ENCODE peak calls at places on chromosomes 7 and 10, in four cellular contexts. L, Y, T and I are unnamed samples.

GRCh38 chr7:4158406-4158805 is 523.7 kb upstream of the FOXK1 start:
- DNase-seq in T (no peak), Y (no peak), L (no peak), I (no peak)

GRCh38 chr10:373516-374309 is 238.5 kb downstream of the ZMYND11 start:
- DNase-seq in L (peak), T (peak), Y (peak), I (peak)

GRCh38 chr10:50232261-50232639 is 19.1 kb downstream of the ASAH2 start:
- DNase-seq in T (no peak), L (no peak), Y (no peak), I (no peak)

GRCh38 chr7:112790651-112790973 is 419 bp upstream of the TMEM168 start:
- DNase-seq in Y (no peak), L (no peak), T (no peak), I (no peak)

GRCh38 chr7:118793552-118793951 is 569.0 kb downstream of the ANKRD7 start:
- DNase-seq in L (no peak), T (no peak), Y (no peak), I (no peak)

GRCh38 chr10:24097771-24098207 is 111.1 kb upstream of the KIAA1217 start:
- DNase-seq in L (no peak), T (no peak), Y (no peak), I (no peak)

GRCh38 chr10:45000764-45001381 is at the start of gene ZNF22:
- DNase-seq in T (peak), L (peak), Y (peak), I (peak)

GRCh38 chr7:116166167-116166566 is 44.2 kb upstream of the TES start:
- DNase-seq in Y (peak), L (no peak), T (no peak), I (no peak)

GRCh38 chr10:91287276-91287675 is 66.8 kb downstream of the PCGF5 start:
- DNase-seq in Y (peak), T (no peak), L (no peak), I (no peak)

GRCh38 chr7:76220185-76221057 is 18.7 kb downstream of the SRRM3 start:
- DNase-seq in Y (peak), L (peak), T (peak), I (peak)

GRCh38 chr7:107372298-107372697 is 97.6 kb upstream of the GPR22 start:
- DNase-seq in Y (peak), T (no peak), L (no peak), I (peak)

GRCh38 chr7:66617295-66617694 is 11.4 kb upstream of the KCTD7 start:
- DNase-seq in T (no peak), Y (no peak), L (no peak), I (peak)

GRCh38 chr10:100826983-100827818 is 81.8 kb downstream of the PAX2 start:
- DNase-seq in Y (no peak), L (peak), T (peak), I (no peak)

GRCh38 chr7:32301427-32301826 is 188.8 kb downstream of the LSM5 start:
- DNase-seq in T (no peak), Y (no peak), L (no peak), I (no peak)

GRCh38 chr10:124240721-124241350 is 147.4 kb upstream of the CHST15 start:
- DNase-seq in L (no peak), T (no peak), Y (no peak), I (no peak)

GRCh38 chr10:103470755-103471653 is 8.0 kb downstream of the CALHM3 start:
- DNase-seq in T (no peak), Y (no peak), L (no peak), I (peak)

GRCh38 chr7:137591444-137591843 is 247.9 kb upstream of the PTN start:
- DNase-seq in T (peak), L (peak), Y (peak), I (peak)

GRCh38 chr7:6274743-6275142 is 2.3 kb upstream of the CYTH3 start:
- DNase-seq in Y (no peak), T (no peak), L (no peak), I (no peak)

GRCh38 chr10:98628241-98628640 is 181.5 kb upstream of the HPS1 start:
- DNase-seq in L (no peak), Y (no peak), T (no peak), I (no peak)

DNA sequence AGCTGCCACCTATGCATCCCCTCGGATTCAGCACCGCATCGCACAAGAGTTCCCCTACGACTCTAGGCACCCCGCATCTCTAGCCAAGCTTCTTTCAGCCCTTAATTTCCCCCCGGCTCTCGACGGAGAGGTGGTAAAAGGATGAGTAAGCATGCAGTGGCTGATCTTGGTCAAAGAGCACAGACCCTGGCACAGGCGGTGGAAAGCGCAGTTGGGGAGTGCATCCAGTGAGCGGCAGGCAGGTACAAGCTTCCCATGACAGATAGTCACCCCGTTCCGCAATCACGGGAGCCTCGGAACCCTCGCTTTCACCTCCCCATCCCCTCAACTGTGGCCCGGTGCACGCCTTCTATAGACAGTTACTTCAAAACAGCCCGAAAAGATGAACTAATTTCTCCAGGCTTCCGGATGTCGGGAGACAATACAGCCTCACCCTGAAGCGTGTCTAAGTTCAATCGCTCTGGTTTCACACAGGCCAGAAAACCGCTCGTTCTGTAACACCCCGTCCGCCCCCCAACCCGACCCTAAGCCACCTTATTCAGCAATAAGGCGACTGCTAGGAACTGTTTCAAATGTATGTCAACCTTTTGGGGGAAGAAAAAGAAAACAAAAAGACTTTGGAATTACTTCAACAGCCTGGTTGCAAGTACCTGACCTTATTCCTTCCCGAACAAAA is 1.5 kb downstream of the RHEB start:
- DNase-seq in L (peak), Y (peak), T (peak), I (peak)
- TF ChIP-seq CTCF in L (no peak), Y (peak), T (no peak), I (no peak)

GRCh38 chr10:128087146-128087883 is 38.9 kb downstream of the MKI67 start:
- DNase-seq in L (no peak), T (no peak), Y (peak), I (no peak)

GRCh38 chr10:128084991-128085390 is 41.2 kb downstream of the MKI67 start:
- DNase-seq in Y (no peak), T (no peak), L (no peak), I (no peak)

GRCh38 chr10:128091636-128092210 is 34.5 kb downstream of the MKI67 start:
- DNase-seq in L (no peak), T (no peak), Y (no peak), I (no peak)

GRCh38 chr10:128086003-128086863 is 40.0 kb downstream of the MKI67 start:
- DNase-seq in T (no peak), L (no peak), Y (no peak), I (no peak)

DNA sequence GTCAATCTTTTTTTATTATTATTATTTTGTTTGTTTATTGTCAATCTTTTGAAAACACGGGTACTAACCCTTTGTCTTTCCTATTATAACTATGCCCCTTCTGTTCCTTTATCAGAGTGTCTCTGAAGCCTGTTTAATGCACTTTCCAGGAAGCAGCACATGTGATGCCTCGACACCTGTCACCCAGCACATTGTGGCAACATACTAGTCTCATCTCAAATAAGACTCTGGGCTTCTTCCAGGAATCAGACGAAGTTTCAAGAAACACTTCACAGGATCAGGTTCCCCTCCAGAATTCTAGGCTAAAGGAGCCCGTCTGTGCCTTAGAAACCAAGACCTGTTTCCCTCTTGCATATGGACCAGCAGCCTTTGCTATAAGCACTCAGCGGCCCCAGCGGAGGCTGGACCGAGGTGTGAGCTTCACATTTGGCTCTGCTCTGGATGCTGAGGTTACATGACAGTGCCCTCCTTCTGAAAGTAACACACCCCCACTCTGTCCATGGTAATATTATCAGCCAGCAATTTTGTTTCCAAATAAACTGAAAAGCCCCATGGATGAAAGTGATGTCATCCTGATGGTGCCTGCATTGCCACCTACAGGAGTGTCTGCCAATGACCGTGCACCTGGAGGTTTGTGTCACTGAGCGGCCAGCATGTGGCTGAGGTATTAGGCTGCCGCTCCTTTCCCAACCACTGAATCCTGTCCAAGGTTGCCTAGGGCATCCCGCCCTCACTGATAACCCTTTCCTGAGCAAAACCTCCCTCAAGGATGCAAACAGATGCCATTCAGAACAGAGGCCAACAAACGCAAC is 38.1 kb downstream of the MKI67 start:
- DNase-seq in L (peak), Y (no peak), T (no peak), I (no peak)
- TF ChIP-seq CTCF in L (peak), Y (no peak), T (no peak), I (no peak)

DNA sequence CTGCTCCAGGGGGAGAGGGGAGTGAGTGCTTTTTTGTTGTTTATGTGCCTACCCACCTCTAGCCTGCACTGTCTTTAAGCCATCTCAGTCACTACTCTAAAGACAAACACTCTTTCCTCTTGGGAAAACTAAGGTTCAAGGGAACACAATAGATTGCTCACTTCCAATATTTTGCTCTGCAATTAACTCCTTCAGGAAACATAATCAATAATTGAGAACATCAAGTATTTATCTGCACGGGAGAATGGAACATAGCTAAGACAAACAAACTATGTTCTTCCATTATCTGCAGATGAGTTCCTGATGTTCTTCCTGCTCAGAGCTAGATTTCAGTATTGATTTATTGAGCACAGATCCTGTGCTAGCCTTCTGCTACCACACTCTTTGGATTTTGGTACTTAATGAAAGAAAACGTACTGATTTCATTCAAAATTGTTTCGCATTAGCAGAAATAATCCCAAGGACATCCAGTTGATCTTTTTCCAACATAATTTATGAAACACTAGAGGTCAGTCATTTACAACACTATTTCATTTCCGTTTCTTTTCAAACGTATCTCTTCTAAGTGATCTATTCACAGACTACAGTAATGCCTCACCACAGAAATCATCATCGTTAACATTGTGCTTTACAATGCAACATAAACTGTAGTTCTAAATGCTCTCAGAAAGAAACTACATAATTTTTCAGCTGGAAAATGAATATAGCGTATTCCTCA is 8.3 kb downstream of the NEBL start:
- DNase-seq in T (no peak), Y (no peak), L (no peak), I (no peak)
- TF ChIP-seq CTCF in T (no peak), Y (no peak), L (peak), I (no peak)

DNA sequence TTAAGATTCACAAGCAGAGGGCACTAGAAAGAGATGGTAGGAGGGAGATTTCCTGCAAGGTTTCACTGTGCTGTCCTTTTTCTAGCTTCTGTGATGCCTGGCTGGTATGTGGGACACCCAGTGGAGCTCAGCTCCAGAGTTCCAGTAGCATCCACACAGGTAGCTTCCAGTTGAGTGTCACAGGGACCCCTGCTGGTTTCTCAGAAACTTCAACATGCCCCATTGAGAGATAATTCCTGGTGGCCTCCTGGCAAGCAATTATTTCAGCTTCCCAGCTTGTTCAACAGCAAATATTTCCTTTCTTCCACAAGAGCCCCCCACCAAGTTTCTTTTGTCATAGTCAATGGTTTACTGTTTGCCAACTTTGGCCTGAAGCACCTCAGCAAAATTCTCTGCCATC is 858.7 kb downstream of the REEP3 start:
- DNase-seq in L (peak), Y (no peak), T (no peak), I (no peak)
- TF ChIP-seq CTCF in L (no peak), Y (no peak), T (no peak), I (no peak)

DNA sequence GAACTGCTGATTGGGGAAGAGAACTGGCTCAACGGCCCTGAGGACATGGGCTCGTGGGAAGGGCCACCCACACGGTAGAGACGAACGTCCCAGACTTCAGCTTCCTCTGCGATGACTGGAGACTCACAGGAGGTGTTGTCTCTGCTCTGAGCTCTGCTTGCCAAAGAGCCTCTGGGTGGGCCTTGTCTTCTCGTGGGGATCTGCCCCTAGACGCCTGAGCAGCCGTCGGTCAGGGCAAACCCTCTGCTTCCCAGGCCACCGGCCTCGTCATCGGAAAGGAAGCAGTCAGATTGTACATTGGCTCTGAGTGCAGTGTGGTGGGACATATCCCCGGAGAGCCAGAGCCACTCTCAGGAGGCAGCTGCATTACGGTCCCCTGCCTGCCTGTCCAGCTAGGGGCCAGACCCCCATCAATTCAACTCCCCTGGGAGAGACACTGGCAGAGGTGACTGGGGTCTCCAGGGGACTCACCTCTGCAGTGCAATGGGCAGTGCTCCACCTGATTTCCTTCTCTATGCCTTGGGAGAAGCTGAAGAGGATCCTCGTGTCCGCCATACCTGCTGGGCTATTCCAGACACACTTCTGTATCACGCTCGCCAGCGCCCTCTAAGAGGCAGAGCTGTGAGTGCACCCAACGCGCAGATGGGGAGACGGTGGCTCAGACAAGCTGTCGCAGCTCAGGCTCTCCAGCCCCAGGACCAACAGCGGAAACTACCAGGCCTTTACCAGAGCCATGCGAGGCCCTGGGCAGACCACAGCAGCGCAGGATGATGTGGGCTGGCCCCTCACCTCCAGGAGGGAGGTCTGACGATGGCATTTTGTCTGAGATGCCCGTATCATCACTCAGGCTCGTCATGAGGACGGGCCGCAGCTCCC is 227.4 kb downstream of the TCERG1L start:
- DNase-seq in T (no peak), L (no peak), Y (no peak), I (no peak)
- TF ChIP-seq CTCF in T (no peak), L (no peak), Y (no peak), I (no peak)

DNA sequence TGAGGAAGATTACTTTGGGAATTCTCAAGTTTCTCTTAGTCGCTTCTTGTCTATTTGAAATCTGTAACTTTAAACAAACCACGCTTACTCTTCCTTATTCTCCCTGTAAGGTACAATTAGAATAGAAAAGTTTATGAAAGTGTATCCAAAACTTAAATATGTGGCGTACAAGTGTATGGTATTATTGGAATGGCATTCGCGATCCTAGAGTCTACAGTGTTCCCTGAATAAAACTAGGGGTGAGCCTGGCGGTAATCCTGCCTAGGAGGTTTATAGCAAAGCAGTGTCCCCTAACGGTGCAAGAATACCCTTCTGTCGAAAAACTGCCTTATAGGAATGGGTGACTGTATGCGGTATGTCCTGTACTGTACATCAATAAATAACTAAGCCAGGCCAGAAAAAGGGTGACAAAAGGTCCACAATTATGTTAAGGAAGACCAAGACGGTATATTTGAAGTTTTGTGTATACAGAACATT is 1.2 kb downstream of the TASOR2 start:
- DNase-seq in L (no peak), T (peak), Y (peak), I (peak)
- TF ChIP-seq CTCF in L (no peak), T (no peak), Y (no peak), I (no peak)

GRCh38 chr10:60141916-60142559 is 235.7 kb upstream of the CCDC6 start:
- DNase-seq in Y (no peak), T (no peak), L (no peak), I (no peak)
- TF ChIP-seq CTCF in Y (no peak), T (no peak), L (no peak), I (no peak)

DNA sequence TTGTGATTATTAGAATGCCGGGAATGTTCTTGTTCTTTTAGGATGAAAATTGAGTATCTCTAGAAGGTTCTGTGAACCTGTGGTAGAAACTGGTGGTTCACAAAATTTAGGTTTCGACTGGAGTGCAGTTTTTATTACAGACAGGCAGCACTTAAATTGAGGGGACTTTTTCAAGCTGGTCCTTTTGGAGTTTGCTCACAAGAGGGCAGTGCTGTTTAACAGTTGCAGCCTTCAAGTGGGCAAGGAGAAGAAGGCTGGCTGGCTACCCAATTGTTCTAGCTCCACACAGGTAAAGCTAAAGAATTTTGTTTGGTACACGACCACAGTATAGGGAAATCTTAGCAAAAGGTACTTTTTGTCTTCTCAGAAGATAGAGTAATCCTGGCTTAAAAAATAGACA is 233.6 kb downstream of the SNX13 start:
- DNase-seq in Y (peak), L (peak), T (peak), I (peak)
- TF ChIP-seq CTCF in Y (peak), L (peak), T (peak), I (peak)

GRCh38 chr10:132844069-132844809 is 58.3 kb upstream of the NKX6-2 start:
- DNase-seq in Y (no peak), L (no peak), T (no peak), I (no peak)
- TF ChIP-seq CTCF in Y (no peak), L (no peak), T (no peak), I (no peak)

GRCh38 chr7:134842901-134843300 is 63.5 kb downstream of the CALD1 start:
- DNase-seq in L (no peak), T (no peak), Y (no peak), I (no peak)
- TF ChIP-seq CTCF in L (no peak), T (no peak), Y (no peak), I (no peak)